ENCODE peak calls at places on chromosomes 2 and 18, in ten cellular contexts. F, C, D, E, W, R, J, Z, L and A are unnamed samples.

GRCh38 chr2:27408601-27409320 is 630 bp downstream of the PPM1G start:
- DNase-seq in F (no peak), C (peak; percentile 29), D (no peak), E (no peak), W (no peak), R (no peak), J (peak; percentile 6), Z (peak; percentile 12), L (peak; percentile 27), A (peak; percentile 34)

GRCh38 chr18:70126832-70127231 is 78.7 kb downstream of the RTTN start:
- DNase-seq in F (no peak), C (no peak), D (no peak), E (no peak), W (no peak), R (no peak), J (no peak), Z (no peak), L (no peak), A (no peak)

GRCh38 chr2:170553748-170554147 is 161.4 kb upstream of the SP5 start:
- DNase-seq in F (no peak), C (no peak), D (no peak), E (no peak), W (no peak), R (no peak), J (no peak), Z (peak; percentile 4), L (no peak), A (no peak)

GRCh38 chr2:64019083-64019974 is at the start of gene VPS54:
- DNase-seq in F (peak; percentile 59), C (peak; percentile 79), D (peak; percentile 72), E (peak; percentile 59), W (peak; percentile 82), R (peak; percentile 67), J (peak; percentile 59), Z (peak; percentile 56), L (peak; percentile 63), A (peak; percentile 64)

GRCh38 chr2:58497189-58497588 is 256.1 kb upstream of the FANCL start:
- DNase-seq in F (no peak), C (no peak), D (no peak), E (no peak), W (no peak), R (no peak), J (no peak), Z (no peak), L (no peak), A (no peak)

GRCh38 chr18:48789259-48789812 is 161.4 kb downstream of the SMAD7 start:
- DNase-seq in F (no peak), C (no peak), D (no peak), E (no peak), W (no peak), R (no peak), J (no peak), Z (peak; percentile 9), L (no peak), A (no peak)

GRCh38 chr2:222248818-222249217 is 50.0 kb downstream of the PAX3 start:
- DNase-seq in F (no peak), C (no peak), D (no peak), E (no peak), W (no peak), R (no peak), J (no peak), Z (no peak), L (no peak), A (no peak)

GRCh38 chr18:44265437-44265836 is 415.3 kb upstream of the SETBP1 start:
- DNase-seq in F (no peak), C (no peak), D (no peak), E (no peak), W (no peak), R (no peak), J (no peak), Z (no peak), L (no peak), A (no peak)

GRCh38 chr2:37284386-37284785 is 40.2 kb downstream of the PRKD3 start:
- DNase-seq in F (no peak), C (no peak), D (no peak), E (no peak), W (no peak), R (no peak), J (no peak), Z (no peak), L (no peak), A (no peak)

GRCh38 chr2:37282746-37283145 is 41.9 kb downstream of the PRKD3 start:
- DNase-seq in F (no peak), C (no peak), D (no peak), E (no peak), W (no peak), R (no peak), J (no peak), Z (no peak), L (no peak), A (no peak)

GRCh38 chr2:37276291-37276690 is 44.8 kb downstream of the NDUFAF7 start:
- DNase-seq in F (no peak), C (no peak), D (no peak), E (no peak), W (no peak), R (no peak), J (no peak), Z (no peak), L (no peak), A (no peak)

GRCh38 chr2:37283207-37283606 is 41.4 kb downstream of the PRKD3 start:
- DNase-seq in F (no peak), C (no peak), D (no peak), E (no peak), W (no peak), R (no peak), J (no peak), Z (peak; percentile 80), L (no peak), A (no peak)

DNA sequence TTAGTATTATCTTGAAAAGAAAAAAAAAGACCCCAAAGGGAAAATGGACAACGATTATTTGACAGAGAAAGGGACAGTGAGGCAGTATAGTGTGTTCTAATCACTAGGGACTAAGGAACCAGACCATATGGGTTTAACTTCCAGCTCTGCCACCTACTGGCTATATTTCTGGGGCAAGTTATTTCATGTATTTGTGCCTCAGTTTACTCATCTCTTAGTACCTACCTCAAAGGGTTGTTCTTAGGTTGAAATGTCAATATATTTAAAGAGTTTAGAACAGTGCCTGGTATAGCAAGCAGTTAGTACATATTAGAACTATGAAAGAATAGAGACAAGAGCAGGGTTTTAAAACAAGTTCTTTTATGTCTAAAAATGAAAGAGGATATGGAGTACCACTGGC is 42.7 kb downstream of the PRKD3 start:
- DNase-seq in F (no peak), C (no peak), D (no peak), E (no peak), W (no peak), R (no peak), J (no peak), Z (no peak), L (no peak), A (no peak)
- TF ChIP-seq CTCF in F (no peak), C (peak; percentile 16), D (no peak), E (no peak), W (no peak), R (peak; percentile 24), J (no peak), Z (no peak), L (no peak), A (no peak)

GRCh38 chr2:108399479-108399878 is 21.7 kb downstream of the SULT1C4 start:
- DNase-seq in F (no peak), C (no peak), D (no peak), E (no peak), W (no peak), R (no peak), J (no peak), Z (no peak), L (no peak), A (no peak)

GRCh38 chr2:108393197-108393596 is 15.4 kb downstream of the SULT1C4 start:
- DNase-seq in F (no peak), C (no peak), D (no peak), E (no peak), W (no peak), R (no peak), J (no peak), Z (no peak), L (no peak), A (no peak)

GRCh38 chr2:108392029-108392428 is 14.3 kb downstream of the SULT1C4 start:
- DNase-seq in F (no peak), C (no peak), D (no peak), E (no peak), W (no peak), R (peak; percentile 52), J (no peak), Z (no peak), L (no peak), A (no peak)

GRCh38 chr2:108396845-108397244 is 19.1 kb downstream of the SULT1C4 start:
- DNase-seq in F (no peak), C (peak; percentile 44), D (no peak), E (no peak), W (no peak), R (peak; percentile 57), J (no peak), Z (peak; percentile 52), L (no peak), A (peak; percentile 19)

DNA sequence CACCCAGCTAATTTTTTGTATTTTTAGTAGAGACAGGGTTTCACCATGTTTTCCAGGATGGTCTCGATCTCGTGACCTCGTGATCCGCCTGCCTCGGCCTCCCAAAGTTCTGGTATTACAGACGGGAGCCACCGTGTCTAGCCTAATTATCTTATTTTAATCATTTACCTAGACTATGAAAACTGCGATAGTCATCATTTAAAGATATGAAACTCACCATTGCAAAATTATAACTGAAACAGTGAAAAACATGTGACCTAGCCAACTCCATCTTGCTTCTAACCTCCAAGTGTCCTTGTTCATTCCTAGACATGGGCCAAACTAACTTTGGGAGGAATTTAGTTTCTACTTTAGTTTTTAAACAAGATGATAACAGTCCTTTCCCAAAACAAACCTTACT is 17.4 kb downstream of the SULT1C4 start:
- DNase-seq in F (no peak), C (no peak), D (no peak), E (no peak), W (no peak), R (no peak), J (no peak), Z (no peak), L (no peak), A (no peak)
- H3K4me3 ChIP-seq in F (no peak overlapping the region), C (no peak overlapping the region), D (no peak overlapping the region), E (no peak overlapping the region), W (no peak overlapping the region), R (no peak overlapping the region), J (no peak overlapping the region), Z (no peak overlapping the region), L (no peak overlapping the region), A (no peak overlapping the region)

GRCh38 chr2:200308421-200309295 is 2.2 kb downstream of the SPATS2L start:
- DNase-seq in F (no peak), C (no peak), D (no peak), E (no peak), W (no peak), R (no peak), J (no peak), Z (peak; percentile 6), L (no peak), A (no peak)

GRCh38 chr2:200305797-200306718 is at the start of gene SPATS2L:
- DNase-seq in F (peak; percentile 65), C (peak; percentile 87), D (peak; percentile 83), E (peak; percentile 69), W (peak; percentile 93), R (peak; percentile 95), J (peak; percentile 75), Z (peak; percentile 71), L (peak; percentile 81), A (peak; percentile 87)

GRCh38 chr2:200306719-200306968 is 151 bp downstream of the SPATS2L start:
- DNase-seq in F (no peak), C (no peak), D (no peak), E (no peak), W (no peak), R (no peak), J (no peak), Z (no peak), L (no peak), A (no peak)

GRCh38 chr2:200308001-200308400 is 1.5 kb downstream of the SPATS2L start:
- DNase-seq in F (no peak), C (no peak), D (no peak), E (no peak), W (no peak), R (no peak), J (no peak), Z (no peak), L (no peak), A (no peak)

GRCh38 chr2:200306969-200307811 is 697 bp downstream of the SPATS2L start:
- DNase-seq in F (no peak), C (peak; percentile 42), D (peak; percentile 45), E (peak; percentile 63), W (peak; percentile 70), R (no peak), J (peak; percentile 48), Z (peak; percentile 37), L (peak; percentile 52), A (peak; percentile 72)
- TF ChIP-seq POLR2A in F (no peak), C (peak; percentile 24), D (no peak), E (no peak), W (peak; percentile 14), R (peak; percentile 45), J (peak; percentile 41), Z (no peak), L (no peak), A (no peak)

DNA sequence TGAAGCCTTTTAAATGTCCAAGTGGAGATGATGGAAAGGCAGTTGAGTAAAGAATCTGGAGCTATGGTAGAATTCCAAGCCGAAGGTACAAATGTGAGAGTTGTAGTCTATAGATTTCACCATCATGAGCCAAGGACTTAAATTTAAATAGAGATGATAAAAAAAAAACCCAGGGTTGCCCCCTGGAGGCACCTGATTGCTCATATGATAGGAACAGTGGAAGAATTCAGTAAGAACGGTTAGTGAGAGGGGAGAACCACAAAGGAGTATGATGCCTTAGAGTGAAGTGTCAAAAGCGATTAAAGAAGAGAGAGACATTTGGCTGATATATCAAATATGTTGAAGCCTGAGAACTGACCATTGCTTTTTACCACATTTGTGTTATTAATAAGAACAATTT is 11.9 kb downstream of the NYAP2 start:
- DNase-seq in F (no peak), C (no peak), D (no peak), E (no peak), W (no peak), R (no peak), J (no peak), Z (no peak), L (no peak), A (no peak)
- TF ChIP-seq CTCF in F (no peak), C (peak; percentile 6), D (no peak), E (no peak), W (no peak), R (no peak), J (no peak), Z (no peak), L (no peak), A (no peak)